ENCODE peak calls at places on chromosome 12, in eight cellular contexts. S is spleen; B is adrenal gland; D is endodermal cell; R is neural progenitor cell; G is MM.1S; X is CD4-positive, alpha-beta T cell; Y is A673. W is an unnamed sample.

GRCh38 chr12:109310247-109311125 is 1.4 kb upstream of the FOXN4 start:
- DNase-seq in S (no peak), B (no peak), D (peak; percentile 76), R (peak; percentile 36), G (peak; percentile 65), X (no peak), Y (no peak), W (no peak)

GRCh38 chr12:3122841-3123678 is 45.9 kb downstream of the TSPAN9 start:
- DNase-seq in S (peak; percentile 85), B (peak; percentile 78), D (peak; percentile 68), R (no peak), G (no peak), X (no peak), Y (no peak), W (no peak)

GRCh38 chr12:47413806-47414205 is 292.0 kb downstream of the RPAP3 start:
- DNase-seq in S (no peak), B (no peak), D (no peak), R (no peak), G (no peak), X (no peak), Y (no peak), W (no peak)

GRCh38 chr12:65364021-65364420 is 85.5 kb downstream of the MSRB3 start:
- DNase-seq in S (no peak), B (no peak), D (no peak), R (no peak), G (no peak), X (no peak), Y (no peak), W (no peak)

GRCh38 chr12:123973552-123974341 is 732 bp downstream of the ZNF664 start:
- DNase-seq in S (peak; percentile 88), B (peak; percentile 51), D (peak; percentile 87), R (peak; percentile 73), G (no peak), X (peak; percentile 14), Y (peak; percentile 21), W (peak; percentile 9)

GRCh38 chr12:110449799-110450497 is at the start of gene ARPC3:
- DNase-seq in S (peak; percentile 99), B (peak; percentile 94), D (peak; percentile 100), R (peak; percentile 96), G (peak; percentile 87), X (peak; percentile 93), Y (peak; percentile 97), W (peak; percentile 92)

GRCh38 chr12:13223176-13223806 is 26.8 kb downstream of the EMP1 start:
- DNase-seq in S (no peak), B (no peak), D (peak; percentile 14), R (no peak), G (no peak), X (no peak), Y (no peak), W (no peak)

GRCh38 chr12:52307836-52308806 is 13.1 kb downstream of the KRT83 start:
- DNase-seq in S (peak; percentile 76), B (peak; percentile 25), D (peak; percentile 96), R (peak; percentile 88), G (no peak), X (peak; percentile 8), Y (peak; percentile 56), W (peak; percentile 19)

GRCh38 chr12:128607606-128608005 is 216.2 kb downstream of the SLC15A4 start:
- DNase-seq in S (no peak), B (no peak), D (no peak), R (no peak), G (no peak), X (no peak), Y (no peak), W (no peak)

GRCh38 chr12:111321317-111321716 is 47.6 kb downstream of the PHETA1 start:
- DNase-seq in S (no peak), B (no peak), D (no peak), R (no peak), G (no peak), X (no peak), Y (no peak), W (no peak)

GRCh38 chr12:125015680-125016310 is 22.4 kb downstream of the BRI3BP start:
- DNase-seq in S (no peak), B (no peak), D (no peak), R (no peak), G (no peak), X (no peak), Y (no peak), W (no peak)

GRCh38 chr12:132579747-132580146 is 30.6 kb downstream of the LRCOL1 start:
- DNase-seq in S (no peak), B (no peak), D (no peak), R (no peak), G (no peak), X (no peak), Y (no peak), W (no peak)

GRCh38 chr12:1517007-1517406 is 77.4 kb downstream of the FBXL14 start:
- DNase-seq in S (no peak), B (no peak), D (peak; percentile 94), R (peak; percentile 74), G (no peak), X (no peak), Y (peak; percentile 62), W (no peak)

GRCh38 chr12:2011641-2012607 is 7.7 kb upstream of the DCP1B start:
- DNase-seq in S (no peak), B (no peak), D (peak; percentile 75), R (peak; percentile 34), G (no peak), X (no peak), Y (no peak), W (no peak)

GRCh38 chr12:122785503-122785902 is 11.1 kb downstream of the CCDC62 start:
- DNase-seq in S (no peak), B (no peak), D (no peak), R (no peak), G (peak; percentile 40), X (no peak), Y (no peak), W (no peak)

GRCh38 chr12:69534389-69534822 is 50.9 kb upstream of the CCT2 start:
- DNase-seq in S (no peak), B (peak; percentile 61), D (peak; percentile 91), R (peak; percentile 61), G (peak; percentile 94), X (no peak), Y (peak; percentile 90), W (no peak)

GRCh38 chr12:26396402-26396801 is 201.0 kb downstream of the SSPN start:
- DNase-seq in S (no peak), B (no peak), D (no peak), R (no peak), G (no peak), X (no peak), Y (no peak), W (no peak)

GRCh38 chr12:122244565-122245371 is 18.9 kb upstream of the DIABLO start:
- DNase-seq in S (no peak), B (no peak), D (no peak), R (no peak), G (no peak), X (peak; percentile 5), Y (no peak), W (no peak)

GRCh38 chr12:84763112-84763511 is 149.5 kb downstream of the SLC6A15 start:
- DNase-seq in S (no peak), B (no peak), D (no peak), R (no peak), G (no peak), X (no peak), Y (no peak), W (no peak)

GRCh38 chr12:13205809-13206559 is 9.5 kb downstream of the EMP1 start:
- DNase-seq in S (no peak), B (no peak), D (no peak), R (no peak), G (no peak), X (no peak), Y (peak; percentile 83), W (no peak)

GRCh38 chr12:102781117-102781516 is 135.9 kb downstream of the PAH start:
- DNase-seq in S (no peak), B (peak; percentile 13), D (no peak), R (no peak), G (peak; percentile 31), X (no peak), Y (no peak), W (no peak)

DNA sequence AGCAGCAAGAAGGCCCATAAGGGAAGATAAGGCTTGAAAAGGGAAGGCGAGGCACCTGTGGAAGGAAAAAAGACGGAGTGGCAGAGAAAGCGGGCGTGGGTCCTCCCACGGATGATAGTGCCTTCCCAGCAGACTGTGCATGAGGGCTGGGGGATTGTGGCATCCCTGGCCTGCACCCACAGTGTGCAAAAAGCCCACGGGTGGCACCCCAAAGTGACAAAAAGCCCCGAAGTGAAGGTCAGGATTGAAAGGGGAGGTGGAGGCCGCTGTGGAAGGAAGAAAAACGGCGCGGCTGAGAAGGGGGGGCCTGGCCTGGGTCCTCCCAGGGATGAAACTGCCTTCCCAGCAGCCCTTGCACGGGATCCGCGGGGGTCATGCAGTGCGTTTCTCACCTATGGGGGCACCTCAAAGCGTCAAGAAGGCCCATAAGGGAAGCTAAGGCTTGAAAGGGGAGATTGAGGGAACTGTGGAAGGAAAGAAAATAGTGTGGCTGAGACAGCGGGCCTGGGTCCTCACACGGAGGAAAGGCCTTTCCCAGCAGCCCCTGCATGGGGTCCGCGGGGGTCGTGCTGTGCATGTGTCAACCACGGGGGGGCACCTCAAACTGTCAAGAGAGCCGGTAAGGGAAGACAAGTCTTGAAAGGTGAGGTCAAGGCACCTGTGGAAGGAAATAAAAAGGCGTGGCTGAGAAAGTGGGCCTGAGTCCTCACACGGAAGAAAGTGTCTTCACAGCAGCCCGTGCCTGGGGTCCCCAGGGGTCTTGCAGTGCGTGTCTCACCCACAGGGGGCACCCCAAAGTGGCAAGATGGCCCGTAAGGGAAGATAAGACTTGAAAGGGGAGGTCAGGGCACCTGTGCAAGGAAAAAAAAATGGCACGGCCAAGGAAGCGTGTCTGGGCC is 274.1 kb downstream of the ALG10 start:
- DNase-seq in S (peak; percentile 36), B (no peak), D (no peak), R (no peak), G (no peak), X (no peak), Y (no peak), W (no peak)
- H3K9me3 ChIP-seq in S (peaks cover 6% of the 10 kb centered on the region), B (no peaks in the 10 kb centered on the region), D (peaks cover 59% of the 10 kb centered on the region), R (no peaks in the 10 kb centered on the region), G (no peaks in the 10 kb centered on the region), X (peaks cover 32% of the 10 kb centered on the region), Y (peaks cover 40% of the 10 kb centered on the region), W (no peaks in the 10 kb centered on the region)

GRCh38 chr12:54182086-54182485 is 6.7 kb downstream of the SMUG1 start:
- DNase-seq in S (no peak), B (no peak), D (no peak), R (no peak), G (no peak), X (no peak), Y (no peak), W (no peak)
- H3K9me3 ChIP-seq in S (no peaks in the 10 kb centered on the region), B (no peaks in the 10 kb centered on the region), D (no peaks in the 10 kb centered on the region), R (no peaks in the 10 kb centered on the region), G (no peaks in the 10 kb centered on the region), X (no peaks in the 10 kb centered on the region), Y (no peaks in the 10 kb centered on the region), W (no peaks in the 10 kb centered on the region)

GRCh38 chr12:34391771-34392581 is 369.7 kb downstream of the ALG10 start:
- DNase-seq in S (peak; percentile 50), B (no peak), D (peak; percentile 23), R (no peak), G (no peak), X (no peak), Y (no peak), W (peak; percentile 6)
- H3K9me3 ChIP-seq in S (peaks cover 6% of the 10 kb centered on the region), B (no peaks in the 10 kb centered on the region), D (peaks cover 32% of the 10 kb centered on the region), R (peaks cover 4% of the 10 kb centered on the region), G (no peaks in the 10 kb centered on the region), X (peaks cover 34% of the 10 kb centered on the region), Y (peaks cover 28% of the 10 kb centered on the region), W (no peaks in the 10 kb centered on the region)

DNA sequence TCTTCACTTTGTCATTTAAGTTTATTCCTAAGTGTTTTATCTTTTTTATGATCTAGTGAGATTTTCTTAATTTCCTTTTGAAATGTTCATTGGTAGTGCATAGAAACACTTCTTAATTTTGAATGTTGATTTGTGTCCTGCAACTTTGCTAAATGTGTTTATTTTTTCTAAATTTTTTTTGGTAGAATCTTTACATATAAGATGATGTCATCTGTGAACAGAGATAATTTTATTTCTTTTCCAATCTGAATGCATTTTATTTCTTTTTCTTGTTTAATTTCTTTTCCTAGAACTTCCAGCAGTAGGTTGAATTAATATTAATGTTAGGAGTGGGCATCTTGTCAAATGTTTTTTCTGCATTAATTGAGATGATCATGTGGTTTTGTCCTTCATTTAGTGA is 42.1 kb downstream of the SLCO1B3 start:
- DNase-seq in S (no peak), B (no peak), D (no peak), R (no peak), G (no peak), X (no peak), Y (no peak), W (no peak)
- H3K9me3 ChIP-seq in S (no peaks in the 10 kb centered on the region), B (no peaks in the 10 kb centered on the region), D (peaks cover 5% of the 10 kb centered on the region), R (peaks cover 6% of the 10 kb centered on the region), G (no peaks in the 10 kb centered on the region), X (no peaks in the 10 kb centered on the region), Y (peaks cover 6% of the 10 kb centered on the region), W (no peaks in the 10 kb centered on the region)